ENCODE peak calls at places on chromosome 13, in seven cellular contexts. P is GM23338, R is adrenal gland, S is psoas muscle, W is neural progenitor cell, U is cardiac muscle cell, C is pancreas. J is an unnamed sample.

GRCh38 chr13:80463673-80464352 is 122.9 kb upstream of the SPRY2 start:
- DNase-seq in P (no peak), R (no peak), S (no peak), W (no peak), U (peak), C (no peak), J (no peak)

GRCh38 chr13:107866666-107867623 is 348.4 kb downstream of the LIG4 start:
- DNase-seq in P (peak), R (no peak), S (no peak), W (peak), U (peak), C (no peak), J (peak)

GRCh38 chr13:50512602-50513527 is 330.6 kb downstream of the DLEU7 start:
- DNase-seq in P (no peak), R (peak), S (peak), W (peak), U (peak), C (no peak), J (peak)

GRCh38 chr13:34151885-34152284 is 333.9 kb downstream of the RFC3 start:
- DNase-seq in P (no peak), R (no peak), S (no peak), W (peak), U (no peak), C (no peak), J (peak)

GRCh38 chr13:40468227-40468838 is 198.1 kb downstream of the FOXO1 start:
- DNase-seq in P (no peak), R (no peak), S (no peak), W (no peak), U (no peak), C (no peak), J (no peak)

GRCh38 chr13:102870677-102871415 is 25.0 kb downstream of the ERCC5 start:
- DNase-seq in P (peak), R (peak), S (peak), W (peak), U (peak), C (peak), J (peak)

GRCh38 chr13:105598551-105598950 is 936.9 kb downstream of the EFNB2 start:
- DNase-seq in P (no peak), R (no peak), S (no peak), W (no peak), U (peak), C (no peak), J (no peak)

GRCh38 chr13:98409281-98409680 is 167.6 kb downstream of the STK24 start:
- DNase-seq in P (no peak), R (no peak), S (no peak), W (no peak), U (no peak), C (no peak), J (no peak)

GRCh38 chr13:54750521-54750920 is 1721.9 kb downstream of the OLFM4 start:
- DNase-seq in P (no peak), R (no peak), S (no peak), W (no peak), U (no peak), C (no peak), J (no peak)

GRCh38 chr13:84641491-84641890 is 759.2 kb upstream of the SLITRK1 start:
- DNase-seq in P (no peak), R (no peak), S (no peak), W (no peak), U (no peak), C (no peak), J (no peak)

GRCh38 chr13:44331912-44332840 is 41.4 kb upstream of the SERP2 start:
- DNase-seq in P (no peak), R (peak), S (peak), W (peak), U (peak), C (no peak), J (peak)

DNA sequence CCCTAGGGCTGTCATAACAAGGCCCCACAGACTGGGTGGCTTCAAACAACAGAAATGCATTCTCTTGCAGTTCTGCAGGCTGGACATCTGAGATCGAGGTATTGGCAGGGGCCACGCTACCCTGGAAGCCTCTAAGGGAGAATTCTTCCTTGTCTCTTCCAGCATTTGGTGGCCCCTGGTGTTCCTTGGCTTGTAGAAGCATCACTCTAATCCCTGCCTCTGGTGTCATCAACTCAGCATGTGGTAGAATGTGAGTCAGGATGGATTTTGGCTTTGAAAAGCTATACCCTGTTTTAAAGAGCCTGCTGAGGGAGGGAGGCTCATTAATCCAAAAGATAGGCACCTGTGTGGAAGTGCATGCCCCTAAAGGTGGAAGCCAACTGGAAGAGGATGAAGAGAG is 7.9 kb upstream of the GGACT start:
- DNase-seq in P (no peak), R (no peak), S (no peak), W (no peak), U (no peak), C (no peak), J (no peak)
- H3K27ac ChIP-seq in P (no peak), R (no peak), S (no peak), W (no peak), U (no peak), C (no peak), J (no peak)

GRCh38 chr13:45464141-45464686 is 525 bp upstream of the COG3 start:
- DNase-seq in P (no peak), R (no peak), S (no peak), W (no peak), U (no peak), C (peak), J (no peak)
- H3K27ac ChIP-seq in P (peak), R (peak), S (peak), W (no peak), U (peak), C (peak), J (peak)

GRCh38 chr13:39414339-39414738 is 188.7 kb downstream of the LHFPL6 start:
- DNase-seq in P (no peak), R (no peak), S (no peak), W (no peak), U (no peak), C (no peak), J (no peak)
- H3K27ac ChIP-seq in P (no peak), R (no peak), S (no peak), W (no peak), U (no peak), C (no peak), J (no peak)

GRCh38 chr13:73394066-73394465 is 335.3 kb downstream of the KLF5 start:
- DNase-seq in P (no peak), R (no peak), S (no peak), W (no peak), U (no peak), C (no peak), J (no peak)

GRCh38 chr13:73388586-73388985 is 329.8 kb downstream of the KLF5 start:
- DNase-seq in P (no peak), R (no peak), S (no peak), W (no peak), U (no peak), C (no peak), J (no peak)

GRCh38 chr13:73385848-73386247 is 327.0 kb downstream of the KLF5 start:
- DNase-seq in P (no peak), R (no peak), S (no peak), W (no peak), U (no peak), C (no peak), J (no peak)

GRCh38 chr13:73387318-73387717 is 328.5 kb downstream of the KLF5 start:
- DNase-seq in P (no peak), R (no peak), S (no peak), W (no peak), U (no peak), C (no peak), J (no peak)

GRCh38 chr13:73390100-73390499 is 331.3 kb downstream of the KLF5 start:
- DNase-seq in P (no peak), R (no peak), S (no peak), W (no peak), U (no peak), C (no peak), J (no peak)
- H3K27ac ChIP-seq in P (no peak), R (no peak), S (no peak), W (no peak), U (no peak), C (no peak), J (no peak)

GRCh38 chr13:49058761-49059160 is 83.0 kb downstream of the FNDC3A start:
- DNase-seq in P (no peak), R (no peak), S (no peak), W (no peak), U (no peak), C (no peak), J (no peak)

GRCh38 chr13:49063526-49063925 is 87.8 kb downstream of the FNDC3A start:
- DNase-seq in P (no peak), R (no peak), S (no peak), W (no peak), U (no peak), C (no peak), J (no peak)

GRCh38 chr13:49064459-49064858 is 88.7 kb downstream of the FNDC3A start:
- DNase-seq in P (no peak), R (no peak), S (no peak), W (no peak), U (no peak), C (no peak), J (no peak)

GRCh38 chr13:49060698-49061387 is 85.1 kb downstream of the FNDC3A start:
- DNase-seq in P (no peak), R (no peak), S (no peak), W (no peak), U (peak), C (no peak), J (no peak)

GRCh38 chr13:49062297-49062896 is 86.7 kb downstream of the FNDC3A start:
- DNase-seq in P (no peak), R (no peak), S (no peak), W (no peak), U (no peak), C (no peak), J (no peak)
- H3K27ac ChIP-seq in P (no peak), R (no peak), S (no peak), W (no peak), U (no peak), C (no peak), J (no peak)

GRCh38 chr13:51623473-51623872 is 39.2 kb downstream of the WDFY2 start:
- DNase-seq in P (no peak), R (no peak), S (no peak), W (no peak), U (no peak), C (no peak), J (no peak)
- H3K27ac ChIP-seq in P (no peak), R (no peak), S (no peak), W (no peak), U (no peak), C (no peak), J (no peak)

GRCh38 chr13:28718538-28719226 is at the start of gene SLC46A3:
- DNase-seq in P (peak), R (peak), S (peak), W (peak), U (peak), C (peak), J (peak)
- H3K27ac ChIP-seq in P (no peak), R (peak), S (peak), W (no peak), U (peak), C (peak), J (peak)

DNA sequence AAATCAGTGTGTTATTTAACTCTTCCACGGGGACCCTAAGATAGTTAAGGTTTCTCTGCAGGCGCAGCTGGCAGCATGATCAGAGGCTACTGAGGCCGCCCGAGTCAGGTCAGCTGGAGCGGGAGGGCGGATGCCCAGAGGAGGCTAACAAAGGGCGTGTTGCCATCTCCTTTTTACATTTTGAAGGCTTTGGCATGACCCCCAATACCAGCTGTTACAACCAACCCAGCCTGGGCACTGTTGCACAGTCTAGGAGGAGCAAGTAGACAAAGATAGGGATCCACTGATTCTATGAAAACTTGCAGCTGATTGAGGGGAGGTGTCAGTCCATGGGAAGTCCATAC is 15.7 kb downstream of the COL4A2 start:
- DNase-seq in P (no peak), R (no peak), S (no peak), W (no peak), U (no peak), C (no peak), J (no peak)
- H3K27ac ChIP-seq in P (no peak), R (no peak), S (peak), W (no peak), U (no peak), C (no peak), J (no peak)

GRCh38 chr13:71718931-71719330 is 148.1 kb downstream of the DACH1 start:
- DNase-seq in P (no peak), R (no peak), S (no peak), W (no peak), U (no peak), C (no peak), J (no peak)

GRCh38 chr13:71712988-71713653 is 153.9 kb downstream of the DACH1 start:
- DNase-seq in P (peak), R (no peak), S (peak), W (peak), U (peak), C (no peak), J (peak)

DNA sequence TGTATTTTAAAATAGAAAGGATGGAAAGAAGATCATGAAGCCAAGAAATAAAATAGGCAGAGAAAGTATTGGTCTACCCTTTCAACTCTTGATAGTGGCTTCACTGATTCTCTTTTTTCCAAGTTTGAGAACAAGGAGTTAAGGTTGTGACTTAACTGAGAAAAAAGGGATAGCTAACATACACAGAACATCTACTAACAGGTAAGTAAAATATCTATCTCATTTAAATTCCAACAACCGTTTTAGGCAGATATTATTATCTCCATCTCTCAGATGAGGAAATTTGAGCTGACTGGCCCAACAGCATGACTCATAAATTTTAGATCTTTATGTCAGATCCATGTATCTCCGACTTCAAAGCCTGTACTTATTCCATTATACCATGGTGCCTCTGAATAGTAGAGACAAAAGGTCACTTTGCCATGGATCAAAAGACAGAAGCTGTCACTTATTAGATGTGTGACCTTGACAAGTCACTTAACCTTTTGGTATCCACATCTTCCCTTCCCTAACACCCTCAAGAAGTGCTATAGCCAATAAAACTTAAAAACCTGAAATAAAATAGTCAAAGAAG is 152.1 kb downstream of the DACH1 start:
- DNase-seq in P (no peak), R (no peak), S (no peak), W (no peak), U (no peak), C (no peak), J (no peak)
- H3K27ac ChIP-seq in P (no peak), R (no peak), S (no peak), W (no peak), U (no peak), C (no peak), J (no peak)

J was measured in hepatocyte.